ENCODE peak calls at places on chromosome 2, in eight cellular contexts. V, J, G, T, P, K, O and N are unnamed samples.

GRCh38 chr2:75466708-75467311 is 93.9 kb downstream of the EVA1A start:
- DNase-seq in V (peak), J (peak), G (no peak), T (peak), P (no peak), K (peak), O (peak), N (no peak)

GRCh38 chr2:120760446-120761135 is 24.9 kb downstream of the GLI2 start:
- DNase-seq in V (no peak), J (no peak), G (no peak), T (peak), P (no peak), K (peak), O (no peak), N (no peak)

GRCh38 chr2:151560289-151560688 is 150.6 kb downstream of the RIF1 start:
- DNase-seq in V (no peak), J (no peak), G (no peak), T (peak), P (no peak), K (no peak), O (no peak), N (peak)

GRCh38 chr2:38216886-38217285 is 140.9 kb upstream of the CYP1B1 start:
- DNase-seq in V (no peak), J (peak), G (no peak), T (no peak), P (no peak), K (no peak), O (no peak), N (no peak)

GRCh38 chr2:199379251-199379650 is 78.5 kb downstream of the SATB2 start:
- DNase-seq in V (no peak), J (peak), G (no peak), T (no peak), P (peak), K (no peak), O (no peak), N (peak)

GRCh38 chr2:16014041-16014787 is 73.9 kb downstream of the MYCN start:
- DNase-seq in V (no peak), J (no peak), G (no peak), T (no peak), P (no peak), K (peak), O (no peak), N (no peak)

GRCh38 chr2:85743304-85743978 is 10.3 kb upstream of the ATOH8 start:
- DNase-seq in V (no peak), J (no peak), G (no peak), T (peak), P (no peak), K (no peak), O (no peak), N (no peak)

GRCh38 chr2:26359886-26360473 is 13.4 kb upstream of the ADGRF3 start:
- DNase-seq in V (no peak), J (no peak), G (no peak), T (no peak), P (no peak), K (no peak), O (no peak), N (no peak)

GRCh38 chr2:180258579-180258978 is 251.5 kb upstream of the CWC22 start:
- DNase-seq in V (no peak), J (no peak), G (no peak), T (no peak), P (no peak), K (no peak), O (no peak), N (no peak)

GRCh38 chr2:3611136-3611535 is 16.2 kb downstream of the COLEC11 start:
- DNase-seq in V (no peak), J (peak), G (no peak), T (no peak), P (no peak), K (no peak), O (no peak), N (no peak)

GRCh38 chr2:56113571-56113970 is 70.2 kb upstream of the CCDC85A start:
- DNase-seq in V (no peak), J (no peak), G (no peak), T (no peak), P (no peak), K (peak), O (no peak), N (no peak)

GRCh38 chr2:72915907-72916742 is 1.2 kb upstream of the EMX1 start:
- DNase-seq in V (peak), J (peak), G (no peak), T (peak), P (no peak), K (peak), O (peak), N (no peak)

GRCh38 chr2:128593518-128594272 is 275.0 kb upstream of the HS6ST1 start:
- DNase-seq in V (no peak), J (peak), G (no peak), T (peak), P (no peak), K (peak), O (no peak), N (no peak)

GRCh38 chr2:88096708-88097107 is 29.1 kb downstream of the SMYD1 start:
- DNase-seq in V (no peak), J (no peak), G (no peak), T (no peak), P (no peak), K (no peak), O (no peak), N (no peak)

GRCh38 chr2:232925153-232925768 is 55.2 kb downstream of the SNORC start:
- DNase-seq in V (peak), J (peak), G (no peak), T (no peak), P (no peak), K (no peak), O (no peak), N (no peak)

GRCh38 chr2:239498981-239499633 is 98.3 kb upstream of the HDAC4 start:
- DNase-seq in V (no peak), J (no peak), G (no peak), T (peak), P (no peak), K (no peak), O (no peak), N (no peak)

GRCh38 chr2:237315170-237315880 is 98.6 kb downstream of the COL6A3 start:
- DNase-seq in V (peak), J (no peak), G (peak), T (peak), P (peak), K (peak), O (no peak), N (peak)

GRCh38 chr2:181312515-181312927 is 144.7 kb upstream of the ITGA4 start:
- DNase-seq in V (no peak), J (no peak), G (no peak), T (no peak), P (no peak), K (no peak), O (peak), N (no peak)

GRCh38 chr2:216830346-216830745 is 29.5 kb downstream of the TNP1 start:
- DNase-seq in V (peak), J (no peak), G (no peak), T (no peak), P (no peak), K (no peak), O (no peak), N (no peak)

GRCh38 chr2:88680916-88681315 is 10.6 kb upstream of the RPIA start:
- DNase-seq in V (no peak), J (no peak), G (no peak), T (no peak), P (no peak), K (no peak), O (no peak), N (no peak)

GRCh38 chr2:160353166-160353565 is 140.4 kb downstream of the RBMS1 start:
- DNase-seq in V (no peak), J (peak), G (no peak), T (no peak), P (no peak), K (no peak), O (peak), N (no peak)

GRCh38 chr2:122328811-122329210 is 573.4 kb downstream of the TSN start:
- DNase-seq in V (no peak), J (no peak), G (no peak), T (no peak), P (no peak), K (no peak), O (no peak), N (no peak)

GRCh38 chr2:59585657-59586056 is 967.8 kb downstream of the BCL11A start:
- DNase-seq in V (no peak), J (peak), G (no peak), T (no peak), P (no peak), K (peak), O (no peak), N (no peak)

GRCh38 chr2:148026573-148026972 is 5.7 kb downstream of the MBD5 start:
- DNase-seq in V (no peak), J (no peak), G (no peak), T (no peak), P (no peak), K (no peak), O (no peak), N (no peak)

GRCh38 chr2:172726172-172726735 is 9.4 kb upstream of the RAPGEF4 start:
- DNase-seq in V (no peak), J (no peak), G (no peak), T (peak), P (no peak), K (no peak), O (no peak), N (no peak)

GRCh38 chr2:68463287-68463877 is 3.7 kb downstream of the FBXO48 start:
- DNase-seq in V (peak), J (peak), G (no peak), T (peak), P (no peak), K (no peak), O (peak), N (no peak)

GRCh38 chr2:74497777-74498499 is 1.5 kb downstream of the LBX2 start:
- DNase-seq in V (peak), J (no peak), G (no peak), T (no peak), P (no peak), K (peak), O (peak), N (no peak)

GRCh38 chr2:101200714-101201113 is 49.5 kb upstream of the TBC1D8 start:
- DNase-seq in V (no peak), J (no peak), G (no peak), T (peak), P (no peak), K (no peak), O (no peak), N (peak)

GRCh38 chr2:241030883-241031282 is 32.5 kb downstream of the SNED1 start:
- DNase-seq in V (no peak), J (no peak), G (no peak), T (no peak), P (no peak), K (no peak), O (no peak), N (no peak)

GRCh38 chr2:183927367-183928355 is 670.7 kb upstream of the ZNF804A start:
- DNase-seq in V (no peak), J (no peak), G (no peak), T (peak), P (no peak), K (no peak), O (no peak), N (no peak)